ENCODE peak calls at places on chromosomes 11 and 22, in seven cellular contexts. E is spleen, G is mucosa of descending colon, M is WERI-Rb-1, P is GM23248, N is stomach, D is left ventricle myocardium inferior. U is an unnamed sample. For H3K36me3, the result is how much of the 10 kb centered on the place peaks cover.

GRCh38 chr22:40289991-40290459 is 56.3 kb upstream of the ADSL start:
- DNase-seq in N (peak), P (no peak), G (no peak), E (peak), D (no peak), M (no peak), U (peak)

GRCh38 chr11:65496304-65497140 is 2.3 kb upstream of the MALAT1 start:
- DNase-seq in E (no peak), D (no peak), G (peak), M (peak), N (no peak), P (peak), U (no peak)

GRCh38 chr22:49055406-49055805 is 772.3 kb downstream of the BRD1 start:
- DNase-seq in P (no peak), D (no peak), G (no peak), M (no peak), E (no peak), N (no peak), U (no peak)

GRCh38 chr11:74159642-74160041 is 11.2 kb downstream of the C2CD3 start:
- DNase-seq in P (no peak), N (no peak), D (no peak), G (no peak), M (no peak), E (no peak), U (no peak)

GRCh38 chr11:65814131-65814959 is 19.4 kb upstream of the SNX32 start:
- DNase-seq in M (no peak), G (no peak), E (no peak), P (peak), D (no peak), N (peak), U (no peak)

GRCh38 chr11:62705401-62705800 is 1.8 kb downstream of the BSCL2 start:
- DNase-seq in G (peak), M (peak), E (peak), N (no peak), P (peak), D (no peak), U (peak)

GRCh38 chr11:69496631-69497220 is 15.3 kb downstream of the LINC01488 start:
- DNase-seq in G (peak), N (no peak), E (peak), D (peak), P (no peak), M (no peak), U (no peak)

GRCh38 chr11:29623144-29623722 is 393.6 kb downstream of the KCNA4 start:
- DNase-seq in G (no peak), E (no peak), N (no peak), D (no peak), M (no peak), P (no peak), U (no peak)

GRCh38 chr11:10139081-10139480 is 154.9 kb downstream of the SBF2 start:
- DNase-seq in N (no peak), P (no peak), D (no peak), E (no peak), M (no peak), G (no peak), U (no peak)

GRCh38 chr11:108758458-108758857 is 93.6 kb downstream of the DDX10 start:
- DNase-seq in N (no peak), G (no peak), P (no peak), D (no peak), E (no peak), M (no peak), U (no peak)

GRCh38 chr22:37918580-37919274 is 12.6 kb downstream of the MICALL1 start:
- DNase-seq in M (no peak), D (no peak), G (no peak), N (no peak), E (no peak), P (no peak), U (no peak)

GRCh38 chr11:128686745-128687177 is 7.1 kb upstream of the FLI1 start:
- DNase-seq in D (peak), E (peak), M (peak), G (peak), P (peak), N (peak), U (peak)

GRCh38 chr11:128763224-128763623 is 69.4 kb downstream of the FLI1 start:
- DNase-seq in M (no peak), E (no peak), P (no peak), N (no peak), D (no peak), G (no peak), U (no peak)

GRCh38 chr11:19903620-19904069 is 191.0 kb downstream of the NAV2 start:
- DNase-seq in G (peak), N (peak), D (peak), M (peak), E (no peak), P (peak), U (peak)

GRCh38 chr11:124648610-124649009 is 24.9 kb downstream of the SIAE start:
- DNase-seq in P (no peak), D (no peak), N (no peak), G (no peak), E (no peak), M (no peak), U (no peak)

GRCh38 chr11:62953811-62954210 is 31.0 kb downstream of the SLC22A6 start:
- DNase-seq in P (peak), N (peak), M (no peak), D (no peak), E (no peak), G (no peak), U (no peak)

GRCh38 chr11:58927393-58928081 is 11.8 kb upstream of the GLYATL1 start:
- DNase-seq in M (peak), E (no peak), N (peak), D (no peak), P (peak), G (peak), U (no peak)

GRCh38 chr11:70050243-70050642 is 27.9 kb upstream of the ANO1 start:
- DNase-seq in N (no peak), E (no peak), M (no peak), P (no peak), D (no peak), G (no peak), U (no peak)

GRCh38 chr11:64996710-64997380 is at the start of gene BATF2:
- DNase-seq in G (peak), P (peak), D (peak), M (peak), E (peak), N (peak), U (peak)

GRCh38 chr11:120807414-120808150 is 216.3 kb upstream of the TBCEL start:
- DNase-seq in M (no peak), P (peak), G (no peak), N (no peak), D (no peak), E (no peak), U (peak)

GRCh38 chr11:2421996-2422395 is 21.4 kb downstream of the TSSC4 start:
- DNase-seq in M (no peak), D (no peak), N (no peak), G (no peak), P (no peak), E (no peak), U (no peak)

GRCh38 chr11:119206512-119207299 is 567 bp downstream of the CBL start:
- DNase-seq in N (no peak), M (peak), G (peak), P (peak), D (peak), E (peak), U (no peak)

GRCh38 chr11:122202951-122203456 is 87.0 kb upstream of the BLID start:
- DNase-seq in P (peak), M (peak), G (peak), D (peak), E (peak), N (peak), U (peak)

GRCh38 chr11:120334894-120335462 is 1.2 kb upstream of the ARHGEF12 start:
- DNase-seq in N (peak), D (no peak), G (no peak), P (peak), E (no peak), M (peak), U (peak)

GRCh38 chr11:13287026-13287425 is 9.4 kb downstream of the BMAL1 start:
- DNase-seq in G (no peak), P (no peak), N (no peak), E (no peak), M (no peak), D (no peak), U (no peak)

GRCh38 chr22:31917227-31917921 is 27.0 kb upstream of the YWHAH start:
- DNase-seq in D (no peak), M (no peak), P (no peak), E (no peak), G (no peak), N (no peak), U (no peak)

GRCh38 chr11:69377029-69377952 is 83.3 kb downstream of the MYEOV start:
- DNase-seq in M (no peak), D (peak), G (no peak), N (no peak), P (peak), E (peak), U (peak)

GRCh38 chr11:118652681-118653181 is 26.7 kb downstream of the TREH start:
- DNase-seq in M (no peak), D (no peak), E (peak), G (no peak), N (no peak), P (no peak), U (no peak)

GRCh38 chr11:100080401-100080800 is 606.7 kb upstream of the ARHGAP42 start:
- DNase-seq in M (no peak), E (no peak), D (no peak), N (no peak), G (no peak), P (no peak), U (no peak)

GRCh38 chr22:30809086-30809485 is 114.4 kb downstream of the OSBP2 start:
- DNase-seq in N (no peak), P (peak), M (no peak), D (no peak), G (no peak), E (no peak), U (peak)

GRCh38 chr11:46876471-46876870 is 30.4 kb upstream of the CKAP5 start:
- DNase-seq in M (no peak), G (no peak), N (no peak), E (no peak), D (no peak), P (no peak), U (no peak)

GRCh38 chr11:46874586-46874985 is 28.5 kb upstream of the CKAP5 start:
- DNase-seq in E (no peak), P (no peak), D (no peak), G (no peak), M (no peak), N (no peak), U (no peak)

GRCh38 chr11:46877580-46877979 is 31.5 kb upstream of the CKAP5 start:
- DNase-seq in N (no peak), D (no peak), M (no peak), P (no peak), G (no peak), E (no peak), U (no peak)

DNA sequence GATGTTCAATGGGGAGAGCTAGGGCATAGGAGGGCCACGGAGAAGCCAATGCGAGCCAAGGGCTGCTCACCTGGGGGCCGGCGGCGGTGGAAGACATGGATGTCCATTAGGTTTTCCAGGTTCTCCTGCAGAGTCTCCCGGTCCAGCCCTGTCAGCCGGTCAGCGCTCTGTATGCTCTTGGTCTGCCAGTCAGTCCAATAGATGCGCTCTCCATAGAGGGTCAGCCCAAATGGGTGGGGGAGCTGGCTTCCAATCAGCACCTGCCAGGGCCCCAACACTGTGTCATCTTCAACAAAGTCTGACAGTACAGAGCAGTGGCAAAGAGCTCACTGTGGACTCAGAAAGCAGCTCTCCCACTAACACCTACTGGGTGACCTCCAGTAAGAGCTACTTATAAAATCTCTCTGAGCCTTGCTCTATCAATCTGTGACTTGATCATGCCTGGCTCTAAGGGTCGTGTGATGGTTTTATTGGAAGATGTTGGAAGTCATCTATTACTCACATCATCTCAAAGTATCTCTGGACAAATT is 33.0 kb upstream of the CKAP5 start:
- DNase-seq in E (peak), D (no peak), P (no peak), G (no peak), M (no peak), N (no peak), U (no peak)
- H3K36me3 ChIP-seq in E (under half), D (half or more), P (under half), G (under half), M (half or more), N (half or more), U (under half)

DNA sequence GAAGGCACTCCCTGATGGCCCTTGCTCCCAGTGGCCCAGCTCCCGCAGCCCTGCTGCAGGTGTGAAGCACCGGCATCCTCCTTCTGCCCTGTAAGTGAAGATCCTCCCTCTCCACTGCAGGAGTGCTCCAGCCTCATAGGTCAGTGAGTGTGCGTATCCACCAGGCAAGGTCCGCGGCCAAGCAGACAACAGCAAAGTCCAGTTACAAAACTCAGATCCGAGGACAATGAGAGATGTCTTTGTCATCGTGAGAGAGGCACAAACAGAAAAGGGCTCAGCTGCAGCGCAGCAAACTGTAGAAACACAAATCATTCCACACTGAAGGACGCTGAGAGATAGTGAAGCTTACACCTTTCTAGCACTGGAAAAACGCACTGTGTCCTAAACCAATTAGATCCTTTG is 46.1 kb downstream of the MYH9 start:
- DNase-seq in N (no peak), P (no peak), M (no peak), D (no peak), E (no peak), G (no peak), U (no peak)
- H3K36me3 ChIP-seq in N (half or more), P (half or more), M (half or more), D (half or more), E (half or more), G (under half), U (half or more)

GRCh38 chr11:36441610-36442208 is 68.4 kb downstream of the TRAF6 start:
- DNase-seq in P (no peak), E (no peak), M (no peak), N (no peak), D (no peak), G (no peak), U (no peak)
- H3K36me3 ChIP-seq in P (under half), E (under half), M (under half), N (under half), D (under half), G (under half), U (under half)

GRCh38 chr22:47396515-47396914 is 634.1 kb downstream of the TBC1D22A start:
- DNase-seq in E (peak), N (no peak), D (no peak), P (no peak), M (no peak), G (no peak), U (no peak)

GRCh38 chr22:47396105-47396504 is 633.7 kb downstream of the TBC1D22A start:
- DNase-seq in M (no peak), G (no peak), E (peak), P (no peak), D (no peak), N (no peak), U (no peak)

GRCh38 chr22:47398491-47398890 is 636.0 kb downstream of the TBC1D22A start:
- DNase-seq in D (no peak), G (no peak), P (no peak), N (no peak), M (peak), E (peak), U (no peak)

GRCh38 chr22:47398921-47399790 is 636.7 kb downstream of the TBC1D22A start:
- DNase-seq in G (no peak), M (no peak), E (peak), D (no peak), N (no peak), P (no peak), U (no peak)

DNA sequence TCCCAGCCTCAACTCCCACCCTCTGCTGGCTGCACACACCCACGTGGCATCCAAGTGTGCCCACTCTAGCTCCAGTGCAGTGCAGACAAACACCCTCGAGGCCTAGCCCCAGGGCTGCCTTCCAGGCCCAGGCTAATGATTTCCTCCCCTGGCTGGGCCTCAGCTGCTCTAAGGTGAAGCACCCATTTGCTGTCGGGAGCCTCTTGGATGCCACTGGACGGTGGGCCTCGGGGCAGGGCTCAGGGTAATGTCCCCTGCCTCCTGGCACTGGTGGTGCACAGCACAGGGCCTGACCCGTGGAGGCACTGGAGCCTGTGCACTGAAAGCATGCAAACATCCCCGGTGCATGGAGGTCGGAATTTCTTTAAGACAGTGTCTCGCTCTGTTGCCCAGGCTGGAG is 635.2 kb downstream of the TBC1D22A start:
- DNase-seq in D (no peak), N (no peak), E (peak), G (no peak), P (no peak), M (no peak), U (no peak)
- H3K36me3 ChIP-seq in D (under half), N (under half), E (under half), G (under half), P (under half), M (under half), U (under half)

U was measured in mammary epithelial cell.